ENCODE peak calls at places on chromosomes 2 and 18, in ten cellular contexts. X is spleen, W is ovary, C is psoas muscle, S is fibroblast of lung, T is K562, R is left ventricle myocardium inferior, O is heart left ventricle, L is lower lobe of right lung, V is colonic mucosa. B is an unnamed sample. For H3K36me3, the result is how much of the 10 kb centered on the place peaks cover.

GRCh38 chr2:213150315-213150951 is 979 bp downstream of the IKZF2 start:
- DNase-seq in X (no peak), W (no peak), C (no peak), S (peak), T (no peak), R (peak), O (no peak), L (no peak), V (peak), B (no peak)

GRCh38 chr2:216693414-216694100 is 1.8 kb downstream of the IGFBP5 start:
- DNase-seq in X (no peak), W (peak), C (no peak), S (no peak), T (no peak), R (no peak), O (no peak), L (no peak), V (no peak), B (no peak)

GRCh38 chr2:30627162-30627561 is 180.1 kb downstream of the CAPN13 start:
- DNase-seq in X (no peak), W (no peak), C (no peak), S (no peak), T (no peak), R (no peak), O (no peak), L (no peak), V (no peak), B (no peak)

GRCh38 chr18:22466608-22467390 is 49.1 kb upstream of the CTAGE1 start:
- DNase-seq in X (no peak), W (no peak), C (no peak), S (peak), T (no peak), R (peak), O (no peak), L (no peak), V (peak), B (peak)

GRCh38 chr2:234502285-234502918 is 5.5 kb upstream of the ARL4C start:
- DNase-seq in X (no peak), W (no peak), C (no peak), S (peak), T (no peak), R (no peak), O (no peak), L (no peak), V (no peak), B (no peak)

GRCh38 chr2:126802774-126803421 is 95.8 kb upstream of the TEX51 start:
- DNase-seq in X (no peak), W (no peak), C (no peak), S (no peak), T (no peak), R (no peak), O (no peak), L (no peak), V (no peak), B (no peak)

GRCh38 chr2:111246620-111247061 is 125.9 kb downstream of the BCL2L11 start:
- DNase-seq in X (no peak), W (no peak), C (no peak), S (no peak), T (no peak), R (no peak), O (no peak), L (no peak), V (no peak), B (no peak)

GRCh38 chr2:207240649-207241048 is 74.9 kb upstream of the KLF7 start:
- DNase-seq in X (no peak), W (no peak), C (no peak), S (no peak), T (no peak), R (no peak), O (no peak), L (no peak), V (no peak), B (no peak)

GRCh38 chr18:6546229-6546628 is 131.5 kb upstream of the L3MBTL4 start:
- DNase-seq in X (no peak), W (no peak), C (no peak), S (peak), T (no peak), R (no peak), O (no peak), L (no peak), V (no peak), B (no peak)

GRCh38 chr2:38245114-38245641 is 131.9 kb downstream of the ATL2 start:
- DNase-seq in X (no peak), W (no peak), C (no peak), S (no peak), T (no peak), R (no peak), O (no peak), L (no peak), V (no peak), B (no peak)

GRCh38 chr2:100367163-100367562 is 44.9 kb upstream of the LONRF2 start:
- DNase-seq in X (no peak), W (no peak), C (no peak), S (no peak), T (no peak), R (no peak), O (no peak), L (no peak), V (no peak), B (no peak)

GRCh38 chr2:37776487-37776886 is 105.0 kb upstream of the CDC42EP3 start:
- DNase-seq in X (no peak), W (no peak), C (no peak), S (peak), T (no peak), R (no peak), O (no peak), L (no peak), V (no peak), B (no peak)

GRCh38 chr2:88666576-88666975 is 24.9 kb upstream of the RPIA start:
- DNase-seq in X (no peak), W (no peak), C (no peak), S (no peak), T (no peak), R (no peak), O (no peak), L (no peak), V (no peak), B (no peak)

GRCh38 chr2:135586148-135586547 is 54.9 kb downstream of the R3HDM1 start:
- DNase-seq in X (no peak), W (no peak), C (no peak), S (no peak), T (no peak), R (no peak), O (no peak), L (no peak), V (no peak), B (no peak)

GRCh38 chr2:232265329-232265728 is 113.2 kb upstream of the ALPP start:
- DNase-seq in X (no peak), W (no peak), C (no peak), S (no peak), T (no peak), R (no peak), O (no peak), L (no peak), V (no peak), B (no peak)

GRCh38 chr2:232315049-232315922 is 63.3 kb upstream of the ALPP start:
- DNase-seq in X (peak), W (no peak), C (peak), S (peak), T (no peak), R (peak), O (peak), L (peak), V (no peak), B (peak)

GRCh38 chr18:21894619-21895367 is 154.2 kb downstream of the MIB1 start:
- DNase-seq in X (no peak), W (no peak), C (no peak), S (peak), T (no peak), R (no peak), O (no peak), L (no peak), V (no peak), B (no peak)

GRCh38 chr18:35432565-35433001 is 55.4 kb upstream of the ZNF396 start:
- DNase-seq in X (no peak), W (no peak), C (no peak), S (no peak), T (no peak), R (no peak), O (no peak), L (no peak), V (no peak), B (no peak)

GRCh38 chr2:53600835-53601234 is 166.8 kb upstream of the CHAC2 start:
- DNase-seq in X (no peak), W (no peak), C (no peak), S (no peak), T (no peak), R (no peak), O (no peak), L (no peak), V (no peak), B (no peak)

GRCh38 chr2:71181316-71181715 is 45.6 kb downstream of the PAIP2B start:
- DNase-seq in X (no peak), W (no peak), C (no peak), S (no peak), T (no peak), R (no peak), O (no peak), L (no peak), V (no peak), B (no peak)

DNA sequence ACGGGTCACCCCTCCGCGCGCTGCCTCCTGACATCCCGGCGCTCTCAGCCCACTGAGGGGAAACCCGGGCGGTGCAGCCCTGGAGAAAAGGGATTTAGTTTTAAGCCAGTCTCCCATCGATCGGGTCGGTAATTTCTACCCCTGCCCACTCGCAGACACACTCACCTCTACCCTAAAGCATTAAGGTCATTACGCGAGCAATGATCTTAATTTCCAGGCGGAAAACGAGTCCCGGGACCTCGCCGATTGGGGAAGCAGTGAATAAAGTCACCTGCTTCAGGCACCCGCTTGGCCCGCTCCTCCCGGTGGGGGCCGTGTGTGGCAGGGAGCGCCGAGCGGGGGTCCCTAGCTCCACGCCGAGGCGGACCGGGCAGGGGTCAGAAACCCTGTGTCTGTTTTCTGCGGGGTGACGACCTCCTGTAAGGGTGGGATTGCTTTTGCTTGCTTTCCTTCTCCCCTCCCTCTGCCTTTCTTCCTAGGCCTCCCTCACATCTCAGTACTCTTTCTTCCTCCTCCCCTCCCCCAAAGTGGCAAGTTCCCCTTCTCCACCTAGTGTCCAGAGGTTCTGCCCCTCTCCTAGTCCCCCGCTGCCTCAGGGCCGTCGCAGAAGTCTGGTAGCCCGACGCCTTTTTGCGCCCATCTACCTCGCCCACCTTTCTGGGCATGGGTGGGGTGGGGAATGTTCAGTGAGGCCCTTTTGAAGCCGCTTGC is 142.6 kb downstream of the MEIS1 start:
- DNase-seq in X (no peak), W (peak), C (peak), S (peak), T (no peak), R (no peak), O (peak), L (no peak), V (no peak), B (no peak)
- H3K4me3 ChIP-seq in X (peak), W (peak), C (peak), S (peak), T (no peak), R (peak), O (peak), L (peak), V (peak), B (peak)

GRCh38 chr2:44836916-44837315 is 104.6 kb upstream of the SIX3 start:
- DNase-seq in X (no peak), W (no peak), C (no peak), S (no peak), T (no peak), R (no peak), O (no peak), L (no peak), V (no peak), B (no peak)

GRCh38 chr2:44834656-44835055 is 106.8 kb upstream of the SIX3 start:
- DNase-seq in X (no peak), W (no peak), C (no peak), S (no peak), T (no peak), R (no peak), O (no peak), L (no peak), V (no peak), B (no peak)

GRCh38 chr2:44829771-44830170 is 111.7 kb upstream of the SIX3 start:
- DNase-seq in X (no peak), W (no peak), C (no peak), S (no peak), T (no peak), R (no peak), O (no peak), L (no peak), V (no peak), B (no peak)

GRCh38 chr2:44836174-44836573 is 105.3 kb upstream of the SIX3 start:
- DNase-seq in X (no peak), W (no peak), C (no peak), S (no peak), T (no peak), R (no peak), O (no peak), L (no peak), V (no peak), B (no peak)

GRCh38 chr2:44833123-44834069 is 108.1 kb upstream of the SIX3 start:
- DNase-seq in X (no peak), W (no peak), C (no peak), S (peak), T (no peak), R (no peak), O (no peak), L (no peak), V (no peak), B (no peak)
- TF ChIP-seq CTCF in X (no peak), W (no peak), C (no peak), S (no peak), T (no peak), R (no peak), O (no peak), L (no peak), V (no peak), B (no peak)

DNA sequence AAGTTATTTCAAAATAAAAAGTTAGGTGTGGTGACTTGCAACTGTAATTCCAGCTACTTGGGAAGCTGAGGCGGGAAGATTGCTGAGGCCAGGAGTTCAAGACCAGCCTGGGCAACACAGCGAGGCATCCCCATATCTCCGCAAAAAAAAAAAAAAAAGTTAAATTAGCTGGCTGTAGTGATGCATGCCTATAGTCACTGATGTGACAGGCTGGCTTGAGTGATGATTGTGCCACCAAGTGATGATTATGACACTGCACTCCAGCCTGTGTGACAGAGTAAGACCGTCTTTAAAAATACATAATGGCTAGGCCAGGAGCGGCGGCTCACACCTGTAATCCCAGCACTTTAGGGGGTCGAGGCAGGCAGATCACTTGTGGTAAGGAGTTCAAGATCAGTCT is 11.5 kb downstream of the SMPD4 start:
- DNase-seq in X (no peak), W (no peak), C (no peak), S (no peak), T (no peak), R (no peak), O (no peak), L (no peak), V (no peak), B (no peak)
- H3K36me3 ChIP-seq in X (half or more), W (under half), C (under half), S (under half), T (half or more), R (half or more), O (under half), L (half or more), V (under half), B (half or more)

GRCh38 chr18:45724591-45724990 is 610 bp downstream of the SLC14A1 start:
- DNase-seq in X (no peak), W (no peak), C (no peak), S (no peak), T (no peak), R (no peak), O (no peak), L (no peak), V (no peak), B (no peak)
- H3K4me3 ChIP-seq in X (no peak), W (no peak), C (no peak), S (peak), T (no peak), R (no peak), O (no peak), L (no peak), V (no peak), B (peak)

GRCh38 chr2:58871469-58872142 is 630.5 kb upstream of the FANCL start:
- DNase-seq in X (no peak), W (no peak), C (no peak), S (no peak), T (peak), R (no peak), O (no peak), L (no peak), V (no peak), B (no peak)
- TF ChIP-seq CTCF in X (no peak), W (no peak), C (no peak), S (no peak), T (peak), R (no peak), O (no peak), L (no peak), V (no peak), B (no peak)

DNA sequence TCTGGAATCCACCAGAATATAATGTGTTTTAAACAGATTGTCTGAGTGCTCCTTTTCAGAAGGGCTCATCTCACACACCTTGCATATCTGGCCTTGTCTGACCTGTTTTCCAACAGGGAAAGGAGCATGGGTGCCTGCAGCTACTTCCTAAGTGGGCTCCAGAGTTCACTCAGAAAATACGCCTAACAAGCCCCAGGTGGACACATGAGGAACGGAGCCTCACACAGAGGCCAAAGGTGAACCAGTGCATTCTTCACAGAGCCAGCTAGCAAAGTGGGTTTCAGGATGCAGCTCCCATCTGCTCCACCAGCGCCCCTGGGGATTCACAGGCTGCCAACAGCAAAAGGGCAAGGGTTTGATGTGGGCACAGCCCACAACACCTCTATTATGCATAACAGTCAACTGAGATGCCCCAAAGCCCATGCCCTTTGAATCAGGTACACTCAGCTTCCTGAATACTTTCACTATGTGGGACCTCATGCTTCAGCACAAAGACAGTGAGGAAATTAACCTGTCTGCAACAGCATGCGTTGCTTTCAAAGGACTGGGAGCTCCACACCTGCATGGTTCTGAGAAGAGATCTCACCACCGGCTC is 86.6 kb downstream of the CCBE1 start:
- DNase-seq in X (no peak), W (no peak), C (no peak), S (no peak), T (no peak), R (no peak), O (no peak), L (no peak), V (no peak), B (no peak)
- H3K36me3 ChIP-seq in X (under half), W (under half), C (under half), S (under half), T (under half), R (under half), O (under half), L (under half), V (under half), B (under half)

B was measured in tibial artery.